ENCODE peak calls at places on chromosomes 13 and 19, in five cellular contexts. N, A, M, D and F are unnamed samples.

GRCh38 chr13:86862137-86862536 is 809.0 kb upstream of the SLITRK5 start:
- DNase-seq in D (no peak), A (no peak), M (no peak), N (no peak), F (no peak)

GRCh38 chr19:34985249-34986022 is 14.7 kb upstream of the GRAMD1A start:
- DNase-seq in M (peak), D (no peak), A (no peak), N (no peak), F (peak)

GRCh38 chr19:46431824-46432223 is 3.1 kb upstream of the PNMA8C start:
- DNase-seq in D (no peak), A (no peak), N (no peak), M (no peak), F (no peak)

GRCh38 chr19:30692517-30692870 is 320.3 kb downstream of the ZNF536 start:
- DNase-seq in N (no peak), M (no peak), A (no peak), D (no peak), F (no peak)

GRCh38 chr13:110137677-110138008 is 169.3 kb downstream of the COL4A1 start:
- DNase-seq in N (no peak), A (no peak), M (peak), D (no peak), F (no peak)

GRCh38 chr19:4909172-4909896 is at the start of gene UHRF1:
- DNase-seq in N (peak), D (peak), M (peak), A (no peak), F (peak)

GRCh38 chr19:10120538-10121198 is 969 bp upstream of the EIF3G start:
- DNase-seq in D (peak), N (no peak), A (peak), M (no peak), F (no peak)

GRCh38 chr13:105442941-105443340 is 1092.5 kb downstream of the EFNB2 start:
- DNase-seq in M (peak), D (peak), A (peak), N (no peak), F (no peak)

GRCh38 chr19:10927691-10928562 is 512 bp downstream of the YIPF2 start:
- DNase-seq in A (no peak), N (no peak), D (peak), M (peak), F (no peak)

GRCh38 chr13:60583911-60584753 is 187.1 kb downstream of the TDRD3 start:
- DNase-seq in A (peak), D (peak), N (no peak), M (no peak), F (no peak)

GRCh38 chr13:33751151-33751550 is 66.8 kb upstream of the RFC3 start:
- DNase-seq in A (peak), M (no peak), N (no peak), D (no peak), F (no peak)

GRCh38 chr13:51026016-51026415 is 85.1 kb downstream of the C13orf42 start:
- DNase-seq in D (no peak), M (no peak), A (no peak), N (no peak), F (no peak)

GRCh38 chr19:3684817-3685410 is 15.4 kb downstream of the PIP5K1C start:
- DNase-seq in M (no peak), N (no peak), A (no peak), D (no peak), F (no peak)

GRCh38 chr19:10961073-10961762 is 388 bp downstream of the SMARCA4 start:
- DNase-seq in M (peak), N (no peak), A (no peak), D (peak), F (no peak)

GRCh38 chr19:41920878-41921277 is 7.4 kb downstream of the ERFL start:
- DNase-seq in M (no peak), A (no peak), N (no peak), D (no peak), F (no peak)

GRCh38 chr19:35037716-35038622 is 3.6 kb upstream of the HPN start:
- DNase-seq in N (no peak), A (no peak), M (no peak), D (peak), F (no peak)

GRCh38 chr13:100984349-100984748 is 309.8 kb upstream of the TMTC4 start:
- DNase-seq in N (no peak), D (no peak), M (no peak), A (no peak), F (no peak)

GRCh38 chr19:4991996-4992698 is 23.2 kb downstream of the KDM4B start:
- DNase-seq in A (no peak), M (no peak), N (no peak), D (no peak), F (no peak)

GRCh38 chr19:18637644-18638630 is 1.1 kb downstream of the KLHL26 start:
- DNase-seq in A (no peak), M (peak), D (no peak), N (no peak), F (no peak)

GRCh38 chr19:39247701-39248664 is 673 bp downstream of the IFNL4 start:
- DNase-seq in N (no peak), A (no peak), M (peak), D (no peak), F (peak)

GRCh38 chr13:105139380-105140285 is 1395.8 kb downstream of the EFNB2 start:
- DNase-seq in M (peak), A (no peak), D (peak), N (peak), F (peak)

GRCh38 chr13:109646423-109646822 is 140.0 kb downstream of the IRS2 start:
- DNase-seq in N (no peak), A (no peak), D (no peak), M (no peak), F (no peak)

GRCh38 chr13:49296659-49297058 is 48.9 kb downstream of the CDADC1 start:
- DNase-seq in D (no peak), N (no peak), A (no peak), M (no peak), F (no peak)

GRCh38 chr19:1259873-1260748 is 9.0 kb upstream of the CIRBP start:
- DNase-seq in D (no peak), N (peak), A (no peak), M (peak), F (peak)

GRCh38 chr19:2048104-2048958 is 2.7 kb downstream of the MKNK2 start:
- DNase-seq in D (no peak), N (no peak), M (no peak), A (no peak), F (no peak)

GRCh38 chr19:51136891-51137551 is 5.1 kb upstream of the SIGLEC7 start:
- DNase-seq in N (no peak), M (no peak), D (no peak), A (no peak), F (no peak)

GRCh38 chr19:17248011-17248776 is 2.5 kb upstream of the NR2F6 start:
- DNase-seq in N (no peak), D (no peak), A (no peak), M (peak), F (no peak)

GRCh38 chr13:76696370-76696769 is 189.8 kb downstream of the KCTD12 start:
- DNase-seq in M (peak), A (no peak), D (no peak), N (no peak), F (no peak)

GRCh38 chr13:80881495-80882482 is 540.9 kb upstream of the SPRY2 start:
- DNase-seq in N (no peak), M (peak), D (no peak), A (no peak), F (no peak)

GRCh38 chr13:100528820-100529219 is 59.8 kb downstream of the GGACT start:
- DNase-seq in A (no peak), N (no peak), M (no peak), D (no peak), F (no peak)

GRCh38 chr19:49210108-49210900 is 52.7 kb downstream of the TRPM4 start:
- DNase-seq in A (no peak), N (peak), D (no peak), M (peak), F (no peak)

GRCh38 chr19:50838239-50838638 is 4.9 kb upstream of the KLK15 start:
- DNase-seq in M (peak), A (no peak), N (no peak), D (no peak), F (no peak)

GRCh38 chr13:94415484-94415883 is 64.0 kb downstream of the DCT start:
- DNase-seq in A (no peak), M (no peak), D (no peak), N (no peak), F (no peak)